ENCODE peak calls at places on chromosome 6, in nine cellular contexts. L, I, Q, B, X, T, J, M and O are unnamed samples.

GRCh38 chr6:43926644-43927524 is 156.9 kb downstream of the VEGFA start:
- DNase-seq in M (no peak), Q (peak; percentile 87), B (peak; percentile 72), J (no peak), I (no peak), T (no peak), L (peak; percentile 58), X (no peak), O (no peak)

GRCh38 chr6:6661684-6662083 is 73.2 kb downstream of the LY86 start:
- DNase-seq in X (no peak), Q (no peak), B (no peak), T (no peak), J (peak; percentile 69), M (no peak), L (peak; percentile 76), I (no peak), O (no peak)

GRCh38 chr6:48101277-48101676 is 9.7 kb downstream of the PTCHD4 start:
- DNase-seq in M (no peak), Q (no peak), L (no peak), X (no peak), I (no peak), J (no peak), T (no peak), B (no peak), O (no peak)

GRCh38 chr6:71289039-71289801 is 609 bp downstream of the OGFRL1 start:
- DNase-seq in I (peak; percentile 64), L (peak; percentile 65), J (peak; percentile 22), T (no peak), X (peak; percentile 19), M (no peak), B (peak; percentile 71), Q (no peak), O (peak; percentile 41)

GRCh38 chr6:160679402-160679769 is 15.3 kb upstream of the LPA start:
- DNase-seq in T (no peak), L (no peak), J (peak; percentile 37), B (no peak), I (no peak), M (no peak), Q (peak; percentile 51), X (no peak), O (no peak)

GRCh38 chr6:161215193-161215592 is 58.7 kb downstream of the AGPAT4 start:
- DNase-seq in I (no peak), Q (no peak), J (no peak), L (no peak), X (no peak), T (no peak), B (no peak), M (no peak), O (no peak)

GRCh38 chr6:38775870-38776269 is 60.8 kb downstream of the DNAH8 start:
- DNase-seq in I (no peak), L (no peak), M (no peak), J (no peak), X (no peak), Q (no peak), B (no peak), T (no peak), O (no peak)

GRCh38 chr6:45185403-45186251 is 142.5 kb upstream of the RUNX2 start:
- DNase-seq in L (no peak), T (no peak), X (no peak), I (peak; percentile 55), Q (peak; percentile 17), M (no peak), J (no peak), B (no peak), O (no peak)

GRCh38 chr6:116010400-116011095 is 50.1 kb downstream of the FRK start:
- DNase-seq in M (peak; percentile 10), I (peak; percentile 53), B (peak; percentile 92), T (peak; percentile 24), L (peak; percentile 70), X (peak; percentile 42), J (peak; percentile 77), Q (peak; percentile 48), O (peak; percentile 50)

GRCh38 chr6:158442309-158442705 is 117.6 kb upstream of the TMEM181 start:
- DNase-seq in M (no peak), J (no peak), L (no peak), X (no peak), B (no peak), Q (no peak), I (no peak), T (no peak), O (no peak)

GRCh38 chr6:158441639-158442308 is 118.1 kb upstream of the TMEM181 start:
- DNase-seq in X (no peak), L (no peak), B (peak; percentile 70), I (no peak), J (peak; percentile 68), Q (no peak), M (no peak), T (no peak), O (no peak)

GRCh38 chr6:158438201-158438600 is 121.7 kb upstream of the TMEM181 start:
- DNase-seq in L (no peak), M (no peak), J (no peak), I (no peak), Q (no peak), X (no peak), B (no peak), T (no peak), O (no peak)

GRCh38 chr6:158437571-158437970 is 122.3 kb upstream of the TMEM181 start:
- DNase-seq in T (no peak), L (no peak), B (no peak), J (no peak), I (no peak), M (no peak), Q (no peak), X (no peak), O (no peak)

DNA sequence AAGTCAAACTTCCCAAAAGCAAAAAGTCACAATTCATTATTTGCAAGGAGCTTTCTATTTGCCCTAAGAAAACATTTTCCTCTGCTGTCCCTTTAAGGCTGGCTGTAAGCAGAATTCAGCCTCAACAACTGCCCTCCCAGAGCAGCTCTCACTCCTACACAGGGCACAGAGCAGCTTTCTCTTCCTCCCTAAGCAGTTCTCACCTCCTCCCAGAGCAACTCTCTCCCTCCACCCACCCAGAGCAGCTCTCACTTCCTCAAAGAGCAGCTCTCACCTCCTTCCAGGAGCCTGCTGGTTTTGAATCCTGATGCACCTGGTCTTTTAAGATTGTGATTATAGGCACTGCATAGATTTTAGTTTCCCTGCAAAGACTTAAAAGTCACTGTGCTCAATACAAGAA is 120.6 kb upstream of the TMEM181 start:
- DNase-seq in T (no peak), M (no peak), I (no peak), J (no peak), Q (no peak), B (no peak), X (no peak), L (no peak), O (no peak)
- H3K27me3 ChIP-seq in T (no peaks in the 10 kb centered on the region), M (no peaks in the 10 kb centered on the region), I (no peaks in the 10 kb centered on the region), J (no peaks in the 10 kb centered on the region), Q (no peaks in the 10 kb centered on the region), B (no peaks in the 10 kb centered on the region), X (no peaks in the 10 kb centered on the region), L (no peaks in the 10 kb centered on the region), O (no peaks in the 10 kb centered on the region)

GRCh38 chr6:169289671-169290408 is 36.2 kb upstream of the THBS2 start:
- DNase-seq in L (peak; percentile 81), T (no peak), J (no peak), M (no peak), Q (no peak), B (peak; percentile 82), I (no peak), X (no peak), O (no peak)
- H3K27ac ChIP-seq in L (peak overlapping the region; percentile 8), T (no peak overlapping the region), J (no peak overlapping the region), M (no peak overlapping the region), Q (no peak overlapping the region), B (no peak overlapping the region), I (no peak overlapping the region), X (no peak overlapping the region), O (no peak overlapping the region)

DNA sequence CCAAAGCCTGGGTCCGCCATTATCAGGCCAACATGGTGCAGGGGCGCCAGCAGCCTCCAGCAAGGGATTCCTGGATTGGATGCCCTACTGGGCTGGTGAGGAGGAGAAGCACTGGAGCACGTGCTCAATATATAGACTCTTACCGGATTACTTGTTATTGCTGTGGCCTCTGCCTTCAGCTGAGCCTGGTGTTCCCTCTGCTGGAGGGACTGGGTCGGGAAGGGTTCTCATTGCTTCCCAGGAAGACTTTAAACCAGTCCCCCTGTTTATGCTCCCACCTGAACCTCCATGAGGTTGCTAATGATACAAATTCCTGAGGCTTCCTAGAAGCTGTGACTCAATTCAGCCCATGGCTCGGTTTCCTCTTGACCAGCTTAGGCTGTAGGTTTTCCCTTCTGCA is 186.7 kb upstream of the ARID1B start:
- DNase-seq in Q (no peak), J (no peak), T (no peak), B (no peak), I (no peak), M (no peak), L (no peak), X (no peak), O (no peak)
- H3K27me3 ChIP-seq in Q (peaks cover 6% of the 10 kb centered on the region), J (no peaks in the 10 kb centered on the region), T (no peaks in the 10 kb centered on the region), B (no peaks in the 10 kb centered on the region), I (no peaks in the 10 kb centered on the region), M (no peaks in the 10 kb centered on the region), L (no peaks in the 10 kb centered on the region), X (no peaks in the 10 kb centered on the region), O (peaks cover 11% of the 10 kb centered on the region)

GRCh38 chr6:140480852-140481251 is 1106.4 kb upstream of the CITED2 start:
- DNase-seq in Q (no peak), B (peak; percentile 35), X (no peak), L (peak; percentile 67), I (no peak), T (no peak), M (no peak), J (peak; percentile 21), O (no peak)
- H3K27ac ChIP-seq in Q (no peak overlapping the region), B (no peak overlapping the region), X (no peak overlapping the region), L (peak overlapping the region; percentile 28), I (no peak overlapping the region), T (no peak overlapping the region), M (no peak overlapping the region), J (no peak overlapping the region), O (no peak overlapping the region)

DNA sequence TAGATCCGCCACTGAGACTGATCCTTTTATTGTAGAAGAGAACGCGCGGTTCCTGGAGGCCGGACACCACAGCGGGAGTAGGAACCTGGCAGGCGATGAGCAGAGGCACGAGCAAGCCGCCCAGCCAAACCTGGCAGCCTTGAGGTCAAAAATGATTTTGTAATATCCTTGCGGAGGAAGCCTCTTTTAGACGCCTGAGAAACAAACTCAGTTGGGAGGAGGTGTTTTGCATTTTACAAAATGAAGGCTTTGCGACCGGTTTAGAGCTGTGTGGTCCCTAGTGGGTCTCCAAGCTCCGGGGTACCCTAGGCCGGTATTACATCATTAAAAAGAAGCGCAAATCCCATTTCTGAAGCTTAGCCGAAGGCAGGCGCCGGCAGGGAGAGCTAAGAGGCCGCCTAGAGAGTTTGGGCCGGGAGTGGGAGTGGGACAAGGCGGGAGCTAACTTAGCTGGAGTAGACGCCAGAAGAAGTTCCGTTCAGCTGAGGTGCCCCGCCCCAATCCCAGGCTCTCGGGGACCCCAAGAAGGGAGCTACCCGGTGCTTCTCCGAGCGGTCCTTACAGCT is 1.8 kb upstream of the TBX18 start:
- DNase-seq in M (no peak), Q (no peak), X (no peak), J (no peak), I (no peak), B (peak; percentile 83), L (no peak), T (no peak), O (no peak)
- H3K27me3 ChIP-seq in M (peaks cover 80% of the 10 kb centered on the region), Q (no peaks in the 10 kb centered on the region), X (peaks cover 5% of the 10 kb centered on the region), J (peaks cover 74% of the 10 kb centered on the region), I (peaks cover 31% of the 10 kb centered on the region), B (no peaks in the 10 kb centered on the region), L (peaks cover 100% of the 10 kb centered on the region), T (peaks cover 39% of the 10 kb centered on the region), O (peaks cover 33% of the 10 kb centered on the region)

GRCh38 chr6:26594730-26595632 is 1.8 kb upstream of the ABT1 start:
- DNase-seq in Q (peak; percentile 56), B (no peak), X (no peak), M (no peak), J (no peak), I (no peak), T (no peak), L (no peak), O (no peak)
- H3K27ac ChIP-seq in Q (peak overlapping the region; percentile 88), B (no peak overlapping the region), X (no peak overlapping the region), M (no peak overlapping the region), J (peak overlapping the region; percentile 76), I (no peak overlapping the region), T (no peak overlapping the region), L (peak overlapping the region; percentile 84), O (no peak overlapping the region)